ENCODE peak calls at places on chromosomes 13 and 19, in nine cellular contexts. S, J, K, V, P, W, M, T and H are unnamed samples.

GRCh38 chr19:49687566-49688316 is 1.7 kb upstream of the ADM5 start:
- DNase-seq in P (no peak), V (no peak), M (no peak), T (no peak), K (no peak), W (no peak), J (no peak), S (peak; percentile 55), H (no peak)

GRCh38 chr13:110454227-110454859 is 107.2 kb downstream of the RAB20 start:
- DNase-seq in T (no peak), W (no peak), M (no peak), K (no peak), J (no peak), P (peak; percentile 62), S (no peak), V (no peak), H (no peak)

GRCh38 chr13:94058821-94059360 is 420.6 kb downstream of the DCT start:
- DNase-seq in P (no peak), J (no peak), K (no peak), W (no peak), M (no peak), T (no peak), V (no peak), S (no peak), H (no peak)

GRCh38 chr19:46863818-46864629 is 3.2 kb downstream of the ARHGAP35 start:
- DNase-seq in T (peak; percentile 47), S (peak; percentile 92), W (peak; percentile 68), K (no peak), M (no peak), J (no peak), V (no peak), P (peak; percentile 52), H (peak; percentile 39)

GRCh38 chr19:45643024-45643926 is 4.1 kb upstream of the EML2 start:
- DNase-seq in P (peak; percentile 90), S (peak; percentile 92), K (peak; percentile 71), M (peak; percentile 92), J (peak; percentile 80), V (peak; percentile 97), T (peak; percentile 94), W (peak; percentile 83), H (peak; percentile 88)

GRCh38 chr19:45179063-45179847 is 671 bp downstream of the BLOC1S3 start:
- DNase-seq in P (no peak), T (peak; percentile 66), W (no peak), K (no peak), M (peak; percentile 42), V (peak; percentile 91), S (no peak), J (no peak), H (peak; percentile 55)

GRCh38 chr19:49896863-49897621 is at the start of gene IL4I1:
- DNase-seq in W (no peak), M (peak; percentile 45), T (no peak), S (no peak), J (no peak), P (no peak), K (no peak), V (peak; percentile 83), H (no peak)

GRCh38 chr13:97109256-97109655 is 112.9 kb upstream of the MBNL2 start:
- DNase-seq in J (no peak), M (no peak), K (no peak), V (no peak), W (no peak), T (no peak), P (no peak), S (no peak), H (no peak)

GRCh38 chr19:51971624-51972023 is 15.0 kb downstream of the ZNF350 start:
- DNase-seq in T (no peak), P (no peak), S (peak; percentile 22), W (no peak), M (no peak), K (no peak), J (no peak), V (no peak), H (no peak)

GRCh38 chr19:55075366-55075998 is at the start of gene EPS8L1:
- DNase-seq in V (no peak), K (no peak), T (no peak), J (no peak), S (peak; percentile 95), P (no peak), M (peak; percentile 87), W (peak; percentile 79), H (peak; percentile 89)

GRCh38 chr13:31328549-31329229 is 128.9 kb downstream of the B3GLCT start:
- DNase-seq in J (no peak), M (no peak), W (no peak), P (no peak), V (no peak), T (no peak), K (no peak), S (no peak), H (no peak)

GRCh38 chr13:72201726-72202125 is 334.7 kb upstream of the DACH1 start:
- DNase-seq in V (no peak), W (no peak), S (no peak), J (no peak), T (no peak), K (no peak), M (no peak), P (no peak), H (no peak)

GRCh38 chr19:15124572-15125231 is 17.5 kb downstream of the SYDE1 start:
- DNase-seq in T (peak; percentile 88), J (no peak), M (peak; percentile 76), P (no peak), V (no peak), W (no peak), S (peak; percentile 87), K (no peak), H (peak; percentile 55)

GRCh38 chr19:11418518-11419506 is at the start of gene RGL3:
- DNase-seq in P (no peak), S (peak; percentile 95), T (peak; percentile 95), M (peak; percentile 51), V (peak; percentile 82), J (no peak), W (no peak), K (no peak), H (peak; percentile 77)
- H3K27me3 ChIP-seq in P (peaks cover 50% of the 10 kb centered on the region), S (peaks cover 33% of the 10 kb centered on the region), T (no peaks in the 10 kb centered on the region), M (peaks cover 74% of the 10 kb centered on the region), V (peaks cover 33% of the 10 kb centered on the region), J (no peaks in the 10 kb centered on the region), W (peaks cover 21% of the 10 kb centered on the region), K (no peaks in the 10 kb centered on the region), H (peaks cover 76% of the 10 kb centered on the region)

DNA sequence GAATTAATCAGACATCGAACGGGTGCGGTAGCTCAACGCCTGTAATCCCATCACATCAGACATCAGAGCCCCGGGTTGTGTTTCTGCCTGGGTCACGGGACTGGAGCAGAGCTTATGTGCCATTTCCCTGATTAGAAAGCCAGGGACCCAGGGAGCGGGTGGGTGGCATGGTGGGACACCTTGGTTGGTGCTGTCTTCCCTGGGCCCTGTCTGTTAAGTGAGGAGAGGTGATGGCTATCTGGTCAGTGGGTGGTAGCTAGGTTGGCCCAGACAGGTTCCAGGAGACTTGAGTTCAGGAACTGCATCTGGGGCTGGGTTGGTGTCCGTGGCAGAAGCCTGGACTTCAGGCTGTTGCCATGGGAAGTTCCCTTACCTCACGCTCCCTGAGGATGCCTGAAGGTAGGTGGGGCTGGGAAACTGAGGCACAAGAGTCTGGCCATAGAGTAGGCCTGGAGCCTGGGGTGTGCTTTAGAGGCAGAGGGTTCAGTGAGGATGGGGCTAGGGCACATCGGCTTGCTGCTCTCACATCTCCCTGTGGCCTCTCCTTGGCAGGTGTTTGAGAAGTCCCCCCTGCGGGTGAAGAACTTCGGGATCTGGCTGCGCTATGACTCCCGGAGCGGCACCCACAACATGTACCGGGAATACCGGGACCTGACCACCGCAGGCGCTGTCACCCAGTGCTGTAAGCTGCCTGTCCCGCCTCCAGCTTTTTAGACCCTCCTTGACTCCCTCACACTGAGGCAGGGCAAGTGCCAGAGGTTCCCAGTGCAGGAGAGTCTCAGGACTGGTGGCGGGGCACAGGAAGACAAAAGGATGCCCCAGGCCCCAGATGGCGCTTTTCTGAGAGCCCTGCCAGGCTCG is 2.1 kb downstream of the RPL18A start:
- DNase-seq in M (no peak), S (no peak), P (no peak), T (no peak), V (no peak), W (no peak), K (no peak), J (no peak), H (no peak)
- TF ChIP-seq POLR2AphosphoS5 in M (no peak), S (no peak), P (no peak), T (no peak), V (no peak), W (no peak), K (peak; percentile 32), J (no peak), H (no peak)

DNA sequence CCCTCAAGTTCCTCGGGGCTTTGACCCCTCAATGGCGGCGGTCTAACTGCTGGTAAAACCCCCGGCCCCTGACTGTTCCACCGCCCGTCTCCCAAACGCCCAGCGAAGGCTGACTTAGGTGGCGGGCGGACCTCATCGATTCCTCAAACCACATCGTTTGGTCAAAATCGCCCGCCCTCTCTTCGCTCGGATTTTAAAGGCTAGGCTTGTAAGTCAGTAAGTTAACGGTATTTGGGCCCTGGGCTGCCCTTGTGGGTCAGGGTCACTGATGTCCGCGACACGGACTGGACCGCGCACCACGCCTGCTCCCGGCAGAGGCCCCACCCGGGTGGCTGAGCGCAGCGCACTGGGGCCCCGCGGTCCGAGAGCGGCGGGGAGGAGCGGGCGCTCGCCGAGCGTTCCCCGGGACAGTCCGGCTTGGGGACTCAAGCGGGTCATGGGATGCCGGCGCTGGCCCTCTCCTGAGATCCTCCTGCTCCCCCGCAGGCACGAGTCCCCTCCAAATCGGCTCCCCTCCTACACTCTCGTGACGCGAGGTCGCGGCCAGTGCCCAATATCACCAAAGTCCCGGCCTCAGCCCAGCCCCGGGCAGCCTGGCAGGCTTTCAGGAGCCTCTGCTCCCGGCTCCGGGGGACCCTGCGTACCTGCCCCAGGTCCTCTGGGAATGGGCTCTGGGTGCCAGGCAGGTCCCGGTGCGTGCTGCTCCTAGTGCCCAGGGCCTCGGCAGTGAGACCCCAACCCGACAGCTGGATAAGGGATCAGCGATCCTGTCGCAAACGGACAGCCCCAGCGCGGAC is 990 bp downstream of the FLT1 start:
- DNase-seq in P (no peak), W (no peak), V (peak; percentile 78), S (peak; percentile 59), T (peak; percentile 28), K (no peak), J (no peak), M (no peak), H (no peak)
- H3K27me3 ChIP-seq in P (peaks cover 78% of the 10 kb centered on the region), W (peaks cover 63% of the 10 kb centered on the region), V (peaks cover 60% of the 10 kb centered on the region), S (peaks cover 36% of the 10 kb centered on the region), T (peaks cover 85% of the 10 kb centered on the region), K (peaks cover 12% of the 10 kb centered on the region), J (peaks cover 28% of the 10 kb centered on the region), M (peaks cover 94% of the 10 kb centered on the region), H (peaks cover 100% of the 10 kb centered on the region)

GRCh38 chr13:100604909-100605308 is 16.3 kb upstream of the GGACT start:
- DNase-seq in W (no peak), P (no peak), V (no peak), K (no peak), M (no peak), T (no peak), J (no peak), S (no peak), H (no peak)

GRCh38 chr13:100602472-100603142 is 14.0 kb upstream of the GGACT start:
- DNase-seq in K (no peak), S (no peak), P (no peak), T (no peak), J (no peak), M (no peak), W (no peak), V (no peak), H (no peak)

GRCh38 chr13:100600915-100601314 is 12.3 kb upstream of the GGACT start:
- DNase-seq in T (no peak), M (no peak), P (no peak), J (no peak), W (no peak), V (no peak), S (no peak), K (no peak), H (no peak)

GRCh38 chr13:100600461-100600860 is 11.9 kb upstream of the GGACT start:
- DNase-seq in J (no peak), P (no peak), V (no peak), M (no peak), T (no peak), W (no peak), K (no peak), S (no peak), H (no peak)

GRCh38 chr13:100601716-100602115 is 13.1 kb upstream of the GGACT start:
- DNase-seq in K (no peak), V (no peak), T (no peak), W (no peak), P (no peak), J (no peak), S (no peak), M (no peak), H (no peak)
- TF ChIP-seq POLR2AphosphoS5 in K (no peak), V (no peak), T (no peak), W (no peak), P (no peak), J (no peak), S (no peak), M (no peak), H (no peak)